ENCODE peak calls at places on chromosomes 12 and 14, in ten cellular contexts. U, J, O, I, D, B, N, S, A and Z are unnamed samples.

GRCh38 chr14:59422069-59422881 is 42.9 kb downstream of the GPR135 start:
- DNase-seq in U (no peak), J (no peak), O (no peak), I (peak), D (no peak), B (no peak), N (no peak), S (no peak), A (no peak), Z (no peak)

GRCh38 chr12:64494998-64495729 is 43.2 kb downstream of the TBK1 start:
- DNase-seq in U (no peak), J (no peak), O (no peak), I (no peak), D (no peak), B (no peak), N (no peak), S (no peak), A (no peak), Z (no peak)

GRCh38 chr12:42786400-42786799 is 196.9 kb upstream of the PRICKLE1 start:
- DNase-seq in U (no peak), J (no peak), O (no peak), I (no peak), D (no peak), B (no peak), N (no peak), S (no peak), A (no peak), Z (no peak)

GRCh38 chr12:54463484-54463883 is 9.9 kb downstream of the GTSF1 start:
- DNase-seq in U (no peak), J (no peak), O (no peak), I (no peak), D (no peak), B (no peak), N (no peak), S (no peak), A (no peak), Z (no peak)

GRCh38 chr12:104643093-104643646 is 186.4 kb downstream of the CHST11 start:
- DNase-seq in U (no peak), J (no peak), O (no peak), I (no peak), D (peak), B (no peak), N (no peak), S (no peak), A (peak), Z (no peak)

GRCh38 chr12:58509116-58509885 is 411.0 kb downstream of the LRIG3 start:
- DNase-seq in U (no peak), J (peak), O (no peak), I (no peak), D (no peak), B (no peak), N (no peak), S (no peak), A (no peak), Z (no peak)

GRCh38 chr12:112645586-112645985 is 146.0 kb upstream of the RPH3A start:
- DNase-seq in U (no peak), J (no peak), O (no peak), I (no peak), D (no peak), B (no peak), N (no peak), S (no peak), A (no peak), Z (no peak)

GRCh38 chr14:50036211-50036610 is 80.2 kb downstream of the VCPKMT start:
- DNase-seq in U (no peak), J (no peak), O (no peak), I (no peak), D (no peak), B (no peak), N (no peak), S (no peak), A (no peak), Z (no peak)

GRCh38 chr12:132196038-132196872 is 52.0 kb downstream of the NOC4L start:
- DNase-seq in U (no peak), J (no peak), O (no peak), I (no peak), D (no peak), B (no peak), N (no peak), S (no peak), A (no peak), Z (no peak)

GRCh38 chr12:100083308-100083707 is 59.4 kb downstream of the BLTP3B start:
- DNase-seq in U (no peak), J (no peak), O (no peak), I (no peak), D (no peak), B (no peak), N (no peak), S (no peak), A (no peak), Z (no peak)

GRCh38 chr12:11797993-11798720 is 148.7 kb downstream of the ETV6 start:
- DNase-seq in U (no peak), J (no peak), O (no peak), I (no peak), D (no peak), B (no peak), N (no peak), S (no peak), A (no peak), Z (no peak)

GRCh38 chr14:92397140-92397815 is 74.3 kb downstream of the SLC24A4 start:
- DNase-seq in U (no peak), J (peak), O (no peak), I (no peak), D (no peak), B (no peak), N (no peak), S (no peak), A (no peak), Z (no peak)

GRCh38 chr14:79701371-79701770 is 509.9 kb downstream of the DIO2 start:
- DNase-seq in U (no peak), J (no peak), O (no peak), I (no peak), D (no peak), B (no peak), N (no peak), S (no peak), A (no peak), Z (no peak)

GRCh38 chr12:38772427-38772826 is 133.0 kb downstream of the CPNE8 start:
- DNase-seq in U (no peak), J (no peak), O (no peak), I (no peak), D (peak), B (no peak), N (no peak), S (no peak), A (no peak), Z (no peak)

GRCh38 chr14:80434574-80435321 is 223.4 kb upstream of the DIO2 start:
- DNase-seq in U (no peak), J (peak), O (no peak), I (no peak), D (no peak), B (no peak), N (no peak), S (no peak), A (no peak), Z (peak)

GRCh38 chr12:27852117-27852516 is 72.1 kb upstream of the MANSC4 start:
- DNase-seq in U (no peak), J (no peak), O (no peak), I (no peak), D (no peak), B (no peak), N (no peak), S (no peak), A (no peak), Z (no peak)

GRCh38 chr12:19288603-19289244 is 150.6 kb upstream of the AEBP2 start:
- DNase-seq in U (no peak), J (peak), O (no peak), I (peak), D (peak), B (no peak), N (no peak), S (no peak), A (peak), Z (no peak)

GRCh38 chr14:53011053-53011462 is 60.2 kb upstream of the FERMT2 start:
- DNase-seq in U (peak), J (peak), O (no peak), I (peak), D (no peak), B (peak), N (peak), S (peak), A (no peak), Z (peak)

GRCh38 chr12:129807101-129807500 is 96.7 kb downstream of the TMEM132D start:
- DNase-seq in U (no peak), J (no peak), O (no peak), I (no peak), D (no peak), B (no peak), N (no peak), S (no peak), A (no peak), Z (no peak)

GRCh38 chr12:116389990-116390655 is 112.6 kb upstream of the MED13L start:
- DNase-seq in U (peak), J (peak), O (no peak), I (no peak), D (no peak), B (no peak), N (no peak), S (no peak), A (no peak), Z (peak)

GRCh38 chr12:124520258-124520657 is 47.2 kb downstream of the NCOR2 start:
- DNase-seq in U (no peak), J (peak), O (no peak), I (no peak), D (no peak), B (no peak), N (no peak), S (peak), A (no peak), Z (no peak)

GRCh38 chr14:35331605-35332516 is 39.7 kb downstream of the PSMA6 start:
- DNase-seq in U (no peak), J (peak), O (no peak), I (no peak), D (peak), B (no peak), N (no peak), S (no peak), A (peak), Z (peak)

GRCh38 chr12:100794441-100795192 is at the start of gene ANO4:
- DNase-seq in U (no peak), J (no peak), O (no peak), I (peak), D (no peak), B (no peak), N (no peak), S (no peak), A (no peak), Z (no peak)

GRCh38 chr14:51552768-51553426 is 98.8 kb upstream of the FRMD6 start:
- DNase-seq in U (no peak), J (peak), O (no peak), I (peak), D (no peak), B (no peak), N (peak), S (no peak), A (no peak), Z (peak)

GRCh38 chr12:6452245-6452731 is 446 bp downstream of the TAPBPL start:
- DNase-seq in U (no peak), J (no peak), O (no peak), I (peak), D (peak), B (no peak), N (peak), S (no peak), A (no peak), Z (peak)

GRCh38 chr12:16385779-16386646 is 38.6 kb downstream of the MGST1 start:
- DNase-seq in U (peak), J (peak), O (no peak), I (peak), D (peak), B (no peak), N (no peak), S (no peak), A (peak), Z (no peak)

GRCh38 chr12:64452559-64453329 is 824 bp downstream of the TBK1 start:
- DNase-seq in U (peak), J (peak), O (no peak), I (peak), D (peak), B (no peak), N (no peak), S (no peak), A (no peak), Z (no peak)

GRCh38 chr12:29317556-29318363 is 63.2 kb downstream of the ERGIC2 start:
- DNase-seq in U (no peak), J (peak), O (peak), I (peak), D (peak), B (peak), N (peak), S (no peak), A (peak), Z (no peak)

GRCh38 chr14:24993631-24994030 is 56.3 kb downstream of the STXBP6 start:
- DNase-seq in U (no peak), J (no peak), O (no peak), I (no peak), D (no peak), B (no peak), N (no peak), S (no peak), A (no peak), Z (no peak)

GRCh38 chr14:24990773-24991172 is 59.2 kb downstream of the STXBP6 start:
- DNase-seq in U (no peak), J (no peak), O (no peak), I (no peak), D (no peak), B (no peak), N (no peak), S (no peak), A (no peak), Z (no peak)

GRCh38 chr14:24995016-24995415 is 54.9 kb downstream of the STXBP6 start:
- DNase-seq in U (no peak), J (no peak), O (no peak), I (no peak), D (no peak), B (no peak), N (no peak), S (no peak), A (no peak), Z (no peak)

GRCh38 chr14:24991821-24992220 is 58.1 kb downstream of the STXBP6 start:
- DNase-seq in U (no peak), J (no peak), O (no peak), I (no peak), D (no peak), B (no peak), N (no peak), S (no peak), A (no peak), Z (no peak)

DNA sequence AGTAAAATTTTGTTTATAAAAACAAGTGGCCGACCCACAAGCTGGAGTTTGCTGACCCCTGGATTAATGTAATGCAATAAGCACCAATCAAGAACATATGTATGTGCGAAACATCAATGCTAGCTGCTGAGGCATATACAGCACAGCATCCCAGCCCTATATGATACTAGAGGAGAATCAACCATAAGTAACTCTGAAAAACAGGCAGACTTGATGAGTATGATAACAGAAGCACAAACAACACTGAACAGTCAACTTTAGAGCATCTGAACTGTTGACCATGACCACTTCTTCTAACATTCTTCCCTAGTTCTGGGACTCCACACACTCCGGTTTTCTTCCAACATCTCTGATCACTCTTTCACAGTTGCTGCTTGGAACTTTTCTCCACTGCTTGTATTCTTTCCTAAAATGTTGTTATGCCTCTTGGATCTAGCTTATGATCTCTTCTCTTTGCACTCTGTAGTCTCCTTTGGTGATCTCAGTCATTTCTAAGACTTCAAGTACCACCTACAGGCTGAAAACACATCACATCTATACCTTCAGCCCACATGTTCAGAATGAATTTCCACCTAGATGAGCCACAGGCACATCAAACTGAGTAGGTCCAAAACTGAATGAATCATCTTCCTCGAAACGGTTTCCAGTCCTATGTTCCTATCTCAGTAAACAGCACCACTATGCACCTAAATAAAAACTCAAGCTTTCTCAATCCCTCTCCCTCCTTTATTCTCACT is 57.2 kb downstream of the STXBP6 start:
- DNase-seq in U (no peak), J (no peak), O (no peak), I (no peak), D (no peak), B (no peak), N (no peak), S (no peak), A (peak), Z (no peak)
- TF ChIP-seq CTCF in U (no peak), J (no peak), O (no peak), I (no peak), D (no peak), B (no peak), N (no peak), S (no peak), A (no peak), Z (no peak)

DNA sequence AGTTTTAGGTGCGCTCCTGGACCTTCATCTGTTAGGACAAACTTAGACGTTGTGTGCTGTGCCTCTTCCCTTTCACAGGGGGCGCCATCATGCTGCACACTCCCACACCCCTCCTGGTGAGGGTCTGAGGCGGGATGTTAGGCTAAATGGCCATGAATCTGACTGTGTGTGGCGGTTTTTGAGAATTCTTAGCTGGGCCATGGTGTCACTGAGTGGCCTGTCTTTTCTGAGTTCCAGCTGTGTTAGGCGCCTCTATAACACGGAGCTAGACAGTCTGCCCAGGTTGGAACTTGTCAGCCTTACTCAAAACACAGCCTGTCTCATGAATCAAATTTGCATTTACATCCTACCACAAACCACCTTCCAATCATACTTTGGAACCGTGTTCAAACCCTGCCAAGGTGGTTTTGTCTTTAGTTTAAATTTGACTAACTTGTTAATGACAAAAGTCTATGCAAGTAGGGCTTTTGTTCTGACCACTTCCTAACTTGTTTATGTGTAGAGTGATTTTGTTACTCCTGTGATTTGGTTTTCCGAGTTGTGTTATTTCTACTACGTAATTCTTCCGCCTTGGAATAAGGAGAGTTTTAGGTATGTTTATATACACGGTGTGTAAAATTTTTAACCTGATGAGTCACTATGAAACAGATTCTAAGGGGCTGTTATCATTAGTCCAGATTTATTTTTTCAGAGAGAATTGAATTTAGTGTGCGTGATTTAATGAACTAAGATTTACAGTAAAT is 19.6 kb downstream of the ACVR1B start:
- DNase-seq in U (no peak), J (peak), O (peak), I (peak), D (peak), B (no peak), N (no peak), S (no peak), A (peak), Z (no peak)
- TF ChIP-seq CTCF in U (peak), J (peak), O (peak), I (peak), D (peak), B (no peak), N (peak), S (no peak), A (peak), Z (peak)

DNA sequence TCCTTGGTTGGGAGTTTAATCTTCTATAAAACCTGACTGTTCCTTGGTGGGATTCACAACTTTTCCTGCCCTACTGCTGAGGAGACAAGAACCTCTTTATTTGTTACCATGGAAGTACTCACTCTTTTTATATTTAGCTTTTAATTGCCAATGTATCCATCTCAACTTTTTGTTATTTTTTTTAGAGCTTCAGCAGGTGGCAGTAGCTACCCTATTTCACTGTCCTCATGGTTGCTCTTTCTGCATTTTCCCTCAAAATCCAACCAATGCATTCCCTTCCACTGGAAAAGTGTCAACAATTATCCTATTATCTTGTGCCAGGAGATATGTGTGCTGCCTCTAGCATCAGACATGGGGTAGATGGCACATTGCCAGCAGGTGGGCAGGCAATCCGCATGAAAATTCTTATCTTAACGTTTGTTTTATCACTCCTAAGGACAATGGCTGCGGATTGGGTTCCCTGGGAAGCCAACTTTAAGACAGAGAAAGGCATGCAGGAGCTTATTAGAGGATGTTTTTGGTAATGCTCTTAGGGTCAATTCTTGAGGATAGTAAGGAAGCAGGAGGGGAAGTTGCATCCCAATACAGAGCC is 406.4 kb downstream of the SNAPC1 start:
- DNase-seq in U (no peak), J (no peak), O (no peak), I (no peak), D (no peak), B (no peak), N (no peak), S (no peak), A (no peak), Z (no peak)
- TF ChIP-seq CTCF in U (peak), J (no peak), O (no peak), I (no peak), D (no peak), B (no peak), N (no peak), S (no peak), A (no peak), Z (peak)

GRCh38 chr12:108234155-108234554 is 105.0 kb downstream of the CMKLR1 start:
- DNase-seq in U (no peak), J (no peak), O (no peak), I (no peak), D (peak), B (no peak), N (peak), S (peak), A (no peak), Z (no peak)
- TF ChIP-seq CTCF in U (no peak), J (no peak), O (no peak), I (peak), D (peak), B (peak), N (peak), S (peak), A (peak), Z (no peak)

GRCh38 chr12:73935817-73936216 is 601.8 kb upstream of the ATXN7L3B start:
- DNase-seq in U (no peak), J (peak), O (no peak), I (peak), D (no peak), B (no peak), N (no peak), S (no peak), A (no peak), Z (no peak)
- TF ChIP-seq CTCF in U (no peak), J (peak), O (no peak), I (no peak), D (no peak), B (no peak), N (no peak), S (no peak), A (no peak), Z (peak)

GRCh38 chr14:102588821-102589220 is 3.6 kb upstream of the RCOR1 start:
- DNase-seq in U (no peak), J (no peak), O (no peak), I (no peak), D (no peak), B (no peak), N (no peak), S (no peak), A (no peak), Z (no peak)

GRCh38 chr14:102589761-102590290 is 2.6 kb upstream of the RCOR1 start:
- DNase-seq in U (no peak), J (no peak), O (no peak), I (no peak), D (no peak), B (no peak), N (no peak), S (no peak), A (no peak), Z (no peak)

GRCh38 chr14:102591372-102591943 is 991 bp upstream of the RCOR1 start:
- DNase-seq in U (no peak), J (no peak), O (peak), I (peak), D (peak), B (peak), N (peak), S (no peak), A (no peak), Z (no peak)

GRCh38 chr14:102591944-102592772 is at the start of gene RCOR1:
- DNase-seq in U (peak), J (peak), O (peak), I (peak), D (peak), B (peak), N (peak), S (peak), A (peak), Z (peak)

DNA sequence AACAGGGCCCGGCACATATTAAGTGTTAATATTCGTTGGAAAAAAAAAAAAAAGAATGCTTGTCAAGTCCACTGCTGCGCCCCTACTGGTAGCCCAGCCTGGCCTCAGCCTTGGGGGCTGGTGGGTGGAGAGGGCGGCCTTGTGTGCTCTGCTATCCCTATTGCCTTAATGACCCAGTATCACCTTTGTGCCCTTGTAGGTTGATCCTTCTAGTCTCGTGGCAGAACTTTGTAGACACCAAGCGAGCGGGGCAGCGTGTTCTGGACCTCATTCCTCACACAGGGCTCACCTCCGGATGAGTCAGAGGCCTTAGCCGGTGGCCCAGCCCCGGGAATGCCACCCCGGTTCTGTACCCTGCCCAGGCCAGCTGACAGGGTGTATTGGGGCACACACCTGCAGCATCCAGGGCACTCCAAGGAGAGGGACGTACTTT is 1.8 kb upstream of the RCOR1 start:
- DNase-seq in U (no peak), J (peak), O (no peak), I (peak), D (peak), B (peak), N (peak), S (no peak), A (no peak), Z (no peak)
- TF ChIP-seq CTCF in U (peak), J (peak), O (no peak), I (peak), D (peak), B (peak), N (peak), S (peak), A (peak), Z (peak)